ENCODE peak calls at places on chromosomes 5 and 9, in five cellular contexts. P, D, E, N and T are unnamed samples.

GRCh38 chr9:18109670-18110069 is 364.3 kb upstream of the ADAMTSL1 start:
- DNase-seq in P (no peak), D (no peak), E (no peak), N (no peak), T (no peak)

GRCh38 chr9:38235244-38235643 is 157.3 kb upstream of the ALDH1B1 start:
- DNase-seq in P (no peak), D (no peak), E (no peak), N (no peak), T (no peak)

GRCh38 chr5:142167458-142167857 is 58.9 kb downstream of the NDFIP1 start:
- DNase-seq in P (no peak), D (no peak), E (no peak), N (no peak), T (no peak)

GRCh38 chr5:51380603-51381207 is 2.5 kb upstream of the ISL1 start:
- DNase-seq in P (peak), D (peak), E (no peak), N (no peak), T (peak)

GRCh38 chr9:124559871-124560270 is 52.7 kb upstream of the NR5A1 start:
- DNase-seq in P (no peak), D (no peak), E (no peak), N (no peak), T (no peak)

GRCh38 chr5:150624334-150625163 is 15.9 kb upstream of the SYNPO start:
- DNase-seq in P (no peak), D (peak), E (no peak), N (no peak), T (peak)

GRCh38 chr5:166581827-166582226 is 1709.6 kb upstream of the WWC1 start:
- DNase-seq in P (no peak), D (no peak), E (no peak), N (no peak), T (no peak)

GRCh38 chr9:127898433-127899199 is 787 bp downstream of the ST6GALNAC6 start:
- DNase-seq in P (peak), D (peak), E (no peak), N (no peak), T (peak)

GRCh38 chr9:35798658-35799366 is 7.4 kb downstream of the NPR2 start:
- DNase-seq in P (no peak), D (no peak), E (no peak), N (no peak), T (no peak)

GRCh38 chr9:92637331-92637730 is 32.6 kb downstream of the IPPK start:
- DNase-seq in P (no peak), D (no peak), E (no peak), N (no peak), T (no peak)

GRCh38 chr9:111831371-111832108 is 36.8 kb upstream of the SHOC1 start:
- DNase-seq in P (no peak), D (no peak), E (no peak), N (no peak), T (no peak)

GRCh38 chr9:113398796-113399195 is 2.3 kb downstream of the ALAD start:
- DNase-seq in P (no peak), D (no peak), E (no peak), N (no peak), T (no peak)

GRCh38 chr9:4196886-4197285 is 103.0 kb downstream of the GLIS3 start:
- DNase-seq in P (no peak), D (no peak), E (no peak), N (no peak), T (peak)

GRCh38 chr5:56827043-56827442 is 11.7 kb downstream of the MAP3K1 start:
- DNase-seq in P (peak), D (no peak), E (no peak), N (no peak), T (peak)

GRCh38 chr9:121198512-121199042 is 3.1 kb downstream of the RAB14 start:
- DNase-seq in P (no peak), D (no peak), E (no peak), N (no peak), T (no peak)

GRCh38 chr9:35338561-35339274 is 151.2 kb upstream of the RUSC2 start:
- DNase-seq in P (no peak), D (no peak), E (no peak), N (no peak), T (no peak)

GRCh38 chr9:133676450-133676849 is 40.3 kb downstream of the DBH start:
- DNase-seq in P (no peak), D (no peak), E (no peak), N (no peak), T (no peak)

GRCh38 chr5:85814596-85814995 is 803.1 kb upstream of the COX7C start:
- DNase-seq in P (no peak), D (no peak), E (no peak), N (no peak), T (no peak)

GRCh38 chr5:6715758-6716633 is 2.8 kb downstream of the TENT4A start:
- DNase-seq in P (peak), D (no peak), E (no peak), N (peak), T (peak)

GRCh38 chr5:98599016-98599415 is 174.4 kb upstream of the RGMB start:
- DNase-seq in P (no peak), D (no peak), E (no peak), N (no peak), T (no peak)

GRCh38 chr5:6822556-6823343 is 109.5 kb downstream of the TENT4A start:
- DNase-seq in P (no peak), D (no peak), E (no peak), N (no peak), T (no peak)

GRCh38 chr5:166123698-166124097 is 2167.7 kb upstream of the WWC1 start:
- DNase-seq in P (no peak), D (no peak), E (no peak), N (no peak), T (no peak)

GRCh38 chr9:34986541-34987047 is 3.0 kb upstream of the DNAJB5 start:
- DNase-seq in P (peak), D (no peak), E (no peak), N (peak), T (peak)

GRCh38 chr5:1105350-1106265 is 6.3 kb downstream of the SLC12A7 start:
- DNase-seq in P (peak), D (peak), E (no peak), N (peak), T (peak)

GRCh38 chr9:95088421-95089161 is 228.9 kb downstream of the FANCC start:
- DNase-seq in P (no peak), D (no peak), E (no peak), N (no peak), T (no peak)

GRCh38 chr9:124040935-124041816 is 29.6 kb downstream of the LHX2 start:
- DNase-seq in P (peak), D (peak), E (no peak), N (peak), T (peak)

GRCh38 chr9:121945281-121945680 is 147.8 kb downstream of the TTLL11 start:
- DNase-seq in P (no peak), D (no peak), E (no peak), N (no peak), T (peak)